ENCODE peak calls at places on chromosomes 13 and 19, in six cellular contexts. R is ovary, Y is transverse colon, N is heart left ventricle, F is upper lobe of left lung, K is K562. Z is an unnamed sample.

GRCh38 chr13:44796597-44797517 is 192.4 kb downstream of the NUFIP1 start:
- DNase-seq in R (no peak), Y (no peak), N (no peak), F (no peak), K (no peak), Z (no peak)

GRCh38 chr19:21483589-21484170 is 21.7 kb upstream of the ZNF429 start:
- DNase-seq in R (peak), Y (peak), N (peak), F (peak), K (peak), Z (peak)

GRCh38 chr13:99690426-99691189 is 189.3 kb downstream of the TM9SF2 start:
- DNase-seq in R (no peak), Y (no peak), N (no peak), F (no peak), K (no peak), Z (no peak)

GRCh38 chr19:2610637-2611482 is 91.6 kb downstream of the GNG7 start:
- DNase-seq in R (peak), Y (peak), N (peak), F (peak), K (peak), Z (peak)

GRCh38 chr13:114043421-114044053 is 69.7 kb upstream of the C13orf46 start:
- DNase-seq in R (peak), Y (peak), N (peak), F (peak), K (no peak), Z (peak)

GRCh38 chr13:98797456-98797855 is 45.0 kb upstream of the SLC15A1 start:
- DNase-seq in R (no peak), Y (no peak), N (no peak), F (no peak), K (no peak), Z (no peak)

GRCh38 chr13:27522847-27523246 is 72.5 kb upstream of the MTIF3 start:
- DNase-seq in R (no peak), Y (no peak), N (no peak), F (no peak), K (no peak), Z (no peak)

GRCh38 chr19:32351807-32352630 is 6.6 kb downstream of the ZNF507 start:
- DNase-seq in R (no peak), Y (no peak), N (no peak), F (no peak), K (no peak), Z (no peak)

GRCh38 chr19:30920238-30920637 is 429.0 kb downstream of the TSHZ3 start:
- DNase-seq in R (no peak), Y (no peak), N (no peak), F (no peak), K (peak), Z (no peak)

GRCh38 chr13:83377486-83377885 is 504.8 kb downstream of the SLITRK1 start:
- DNase-seq in R (no peak), Y (no peak), N (no peak), F (no peak), K (no peak), Z (no peak)

DNA sequence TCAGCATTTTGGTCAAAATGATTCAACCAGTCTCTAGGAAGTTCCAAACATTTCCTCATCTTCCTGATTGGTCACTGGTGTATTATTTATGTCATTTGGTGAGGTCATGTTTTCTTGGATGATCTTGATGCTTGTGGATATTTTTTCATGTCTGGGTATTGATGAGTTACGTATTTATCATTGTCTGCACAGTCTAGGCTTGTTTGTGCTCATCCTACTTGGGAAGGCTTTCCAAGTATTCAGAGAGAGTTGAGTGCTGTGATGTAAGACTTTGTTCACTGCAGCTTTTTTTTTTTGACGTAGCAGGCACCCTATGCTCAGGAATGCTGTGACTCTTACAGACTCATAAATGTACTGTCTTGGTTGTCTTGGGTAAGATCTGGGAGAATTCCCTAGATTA is 509.5 kb downstream of the SLITRK1 start:
- DNase-seq in R (no peak), Y (no peak), N (no peak), F (no peak), K (no peak), Z (no peak)
- H3K4me3 ChIP-seq in R (no peak), Y (no peak), N (no peak), F (no peak), K (no peak), Z (no peak)

GRCh38 chr19:38319421-38320258 is at the start of gene KCNK6:
- DNase-seq in R (peak), Y (peak), N (peak), F (peak), K (no peak), Z (peak)
- TF ChIP-seq POLR2A in R (peak), Y (peak), N (peak), F (no peak), K (no peak), Z (peak)

GRCh38 chr13:19606152-19606551 is 27.3 kb upstream of the MPHOSPH8 start:
- DNase-seq in R (no peak), Y (no peak), N (no peak), F (no peak), K (no peak), Z (no peak)

GRCh38 chr13:19604306-19604705 is 29.2 kb upstream of the MPHOSPH8 start:
- DNase-seq in R (no peak), Y (no peak), N (no peak), F (no peak), K (no peak), Z (no peak)

GRCh38 chr13:19605161-19605955 is 28.1 kb upstream of the MPHOSPH8 start:
- DNase-seq in R (no peak), Y (no peak), N (no peak), F (no peak), K (no peak), Z (no peak)

GRCh38 chr13:19607523-19608078 is 25.9 kb upstream of the MPHOSPH8 start:
- DNase-seq in R (no peak), Y (no peak), N (no peak), F (no peak), K (no peak), Z (no peak)

DNA sequence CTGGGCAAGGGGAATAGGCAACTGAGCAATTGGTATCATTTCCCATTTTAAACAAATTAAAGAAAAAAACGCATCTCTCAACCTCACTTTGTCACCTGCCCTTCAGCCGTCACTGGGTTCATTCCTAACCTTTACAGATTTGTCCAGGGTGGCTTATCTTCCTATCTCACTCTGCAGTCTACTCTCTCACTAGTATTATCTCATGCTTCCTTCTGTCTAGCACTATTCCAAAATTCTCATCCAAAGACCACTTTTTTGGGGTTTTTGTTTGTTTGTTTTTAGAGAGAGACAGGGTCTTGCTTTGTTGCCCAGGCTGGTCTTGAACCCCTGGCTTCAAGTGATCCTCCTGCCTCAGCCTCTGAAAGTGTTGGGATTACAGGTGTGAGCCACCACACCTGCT is 26.7 kb upstream of the MPHOSPH8 start:
- DNase-seq in R (no peak), Y (no peak), N (no peak), F (no peak), K (no peak), Z (no peak)
- H3K27ac ChIP-seq in R (no peak), Y (no peak), N (no peak), F (no peak), K (no peak), Z (no peak)

DNA sequence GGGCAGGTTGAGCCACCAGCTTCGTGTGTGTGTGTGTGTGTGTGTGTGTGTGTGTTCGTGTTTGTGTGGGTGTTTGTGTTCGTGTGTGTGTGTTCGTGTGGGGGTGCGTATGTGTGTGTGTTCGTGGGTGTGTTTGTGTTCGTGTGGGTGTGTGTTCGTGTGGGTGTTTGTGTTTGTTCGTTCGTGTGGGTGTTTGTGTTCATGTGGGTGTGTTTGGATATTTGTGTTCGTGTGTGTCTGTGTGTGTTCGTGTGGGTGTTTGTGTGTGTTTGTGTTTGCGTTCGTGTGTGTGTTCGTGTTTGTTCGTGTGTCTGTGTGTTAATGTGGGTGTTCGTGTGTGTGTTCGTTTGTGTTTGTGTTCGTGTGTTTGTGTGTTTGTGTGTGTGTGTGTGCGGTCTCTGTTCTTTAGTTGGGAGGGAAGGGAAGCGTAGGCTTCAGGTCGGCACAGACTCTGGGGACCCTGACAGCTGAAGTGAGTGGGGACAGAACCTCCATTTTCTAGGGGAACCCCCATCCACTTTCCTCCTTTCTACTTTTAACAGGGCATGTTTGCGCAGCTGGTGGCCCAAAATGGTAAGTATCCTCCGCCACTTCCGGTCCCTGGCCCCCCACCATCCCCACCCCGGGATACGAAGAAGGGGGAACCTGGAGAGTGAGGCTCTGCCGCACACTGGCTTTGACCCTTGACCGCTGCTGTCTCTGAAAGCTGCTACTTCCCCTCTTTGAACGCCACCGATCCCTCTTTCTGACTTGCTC is 1.6 kb downstream of the TNFSF9 start:
- DNase-seq in R (no peak), Y (no peak), N (no peak), F (no peak), K (peak), Z (peak)
- H3K4me3 ChIP-seq in R (no peak), Y (peak), N (no peak), F (peak), K (peak), Z (no peak)

DNA sequence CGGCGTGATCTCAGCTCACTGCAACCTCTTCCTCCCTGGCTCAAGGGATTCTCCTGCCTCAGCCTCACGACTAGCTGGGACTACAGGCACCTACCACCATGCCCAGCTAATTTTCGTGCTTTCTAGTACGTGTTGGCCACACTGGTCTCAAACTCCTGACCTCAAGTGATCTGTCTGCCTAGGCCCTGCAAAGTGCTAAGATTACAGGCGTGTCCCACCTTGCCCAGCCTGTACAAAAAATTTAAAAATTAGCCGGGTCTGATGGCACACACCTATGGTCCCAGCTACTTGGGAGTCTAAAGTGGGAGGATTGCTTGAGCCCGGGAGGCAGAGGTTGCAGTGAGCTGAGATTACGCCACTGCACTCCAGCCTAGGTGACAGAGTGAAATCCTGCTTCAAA is 4.7 kb upstream of the MEX3D start:
- DNase-seq in R (no peak), Y (no peak), N (no peak), F (no peak), K (no peak), Z (no peak)
- TF ChIP-seq POLR2A in R (no peak), Y (no peak), N (no peak), F (no peak), K (no peak), Z (no peak)

GRCh38 chr19:17766543-17767131 is 15.4 kb downstream of the FCHO1 start:
- DNase-seq in R (peak), Y (peak), N (peak), F (peak), K (peak), Z (peak)

GRCh38 chr19:17764348-17764747 is 13.1 kb downstream of the FCHO1 start:
- DNase-seq in R (no peak), Y (no peak), N (no peak), F (no peak), K (no peak), Z (no peak)

GRCh38 chr19:17762505-17763229 is 11.4 kb downstream of the FCHO1 start:
- DNase-seq in R (no peak), Y (peak), N (no peak), F (no peak), K (peak), Z (no peak)

GRCh38 chr19:17767559-17767958 is 16.3 kb downstream of the FCHO1 start:
- DNase-seq in R (no peak), Y (no peak), N (no peak), F (no peak), K (no peak), Z (no peak)

DNA sequence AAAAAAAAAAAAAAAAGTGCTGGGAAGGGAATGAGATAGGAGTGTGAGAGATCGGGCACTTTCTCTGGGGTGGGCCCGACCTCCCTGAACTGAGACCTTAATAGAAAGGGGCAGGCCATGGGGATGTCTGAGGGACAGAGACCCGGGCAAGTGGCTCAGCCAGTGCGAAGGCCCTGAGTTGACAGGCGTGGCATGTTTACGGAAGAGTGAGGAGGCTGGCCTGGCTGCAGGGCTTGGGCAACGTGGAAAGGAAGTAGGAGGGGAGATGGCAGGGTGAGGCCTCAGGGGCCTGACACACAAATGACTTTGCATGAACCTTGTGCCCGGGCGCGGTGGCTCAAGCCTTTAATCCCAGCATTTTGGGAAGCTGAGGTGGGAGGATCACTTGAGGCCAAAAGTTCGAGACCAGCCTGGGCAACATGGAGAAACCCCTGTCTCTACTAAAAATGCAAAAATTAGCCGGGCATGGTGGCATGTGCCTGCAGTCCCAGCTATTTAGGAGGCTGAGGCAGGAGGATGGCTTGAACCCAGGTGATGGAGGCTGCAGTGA is 13.9 kb downstream of the FCHO1 start:
- DNase-seq in R (no peak), Y (peak), N (peak), F (peak), K (no peak), Z (peak)
- H3K27ac ChIP-seq in R (no peak), Y (peak), N (no peak), F (no peak), K (no peak), Z (peak)

DNA sequence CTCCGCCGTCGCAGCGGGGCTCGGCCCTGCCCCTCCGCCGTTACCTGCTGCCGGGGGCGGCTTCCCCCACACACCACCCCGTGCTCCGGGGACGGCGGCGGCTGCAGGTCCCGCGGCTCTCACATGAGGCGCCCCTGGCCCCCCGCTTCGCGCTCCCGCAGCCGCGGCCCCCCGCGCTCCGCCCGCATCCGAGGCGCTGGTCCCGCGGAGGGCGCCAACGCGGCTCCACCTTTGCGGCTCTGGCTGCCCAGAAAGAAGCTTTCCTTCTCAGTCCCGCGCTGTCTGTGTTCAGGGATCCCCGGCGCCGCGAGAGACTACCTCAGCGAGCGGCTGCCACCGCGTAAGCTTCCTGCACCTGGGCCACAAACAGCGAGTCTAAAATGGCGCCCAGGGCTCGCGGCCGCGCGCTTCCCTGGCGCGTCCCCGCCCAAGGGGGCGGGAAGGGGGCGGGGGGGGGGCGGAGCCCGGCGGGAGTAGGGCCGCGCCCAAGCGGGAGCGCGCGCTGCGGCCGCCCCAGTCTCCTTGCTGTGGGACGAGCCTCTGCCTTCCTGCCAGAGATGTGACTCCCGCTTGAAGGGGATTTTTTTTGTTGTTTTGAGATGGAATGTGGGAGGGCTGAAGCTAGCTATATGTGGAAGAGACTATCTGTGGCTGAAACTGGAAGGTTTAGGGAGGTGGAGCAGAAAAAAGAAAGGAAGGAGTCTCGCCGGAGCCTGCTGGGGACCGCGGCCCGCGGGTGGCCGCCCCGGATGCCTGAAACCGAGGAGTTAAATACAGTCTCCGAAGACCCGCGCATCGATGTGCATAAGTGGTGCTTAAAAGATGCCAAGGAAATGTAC is at the start of gene FBXL3:
- DNase-seq in R (peak), Y (peak), N (peak), F (peak), K (peak), Z (peak)
- H3K4me3 ChIP-seq in R (peak), Y (peak), N (peak), F (peak), K (peak), Z (peak)

GRCh38 chr13:19185086-19185864 is 3.7 kb upstream of the TUBA3C start:
- DNase-seq in R (no peak), Y (no peak), N (no peak), F (no peak), K (no peak), Z (no peak)
- TF ChIP-seq POLR2A in R (no peak), Y (no peak), N (no peak), F (no peak), K (no peak), Z (no peak)

Z was measured in Peyer's patch.